ENCODE peak calls at places on chromosomes 12 and 14, in eight cellular contexts. Z is fibroblast of lung, P is MM.1S, H is GM12878, C is neural progenitor cell, D is K562, N is hepatocyte, Y is keratinocyte. E is an unnamed sample. For H4K20me1, the result is how much of the 10 kb centered on the place peaks cover.

GRCh38 chr14:101932668-101933067 is 31.7 kb upstream of the DYNC1H1 start:
- DNase-seq in Z (no peak), P (no peak), H (no peak), C (no peak), D (peak), N (peak), Y (no peak), E (no peak)

GRCh38 chr12:132833341-132833740 is 4.7 kb upstream of the GOLGA3 start:
- DNase-seq in Z (no peak), P (no peak), H (no peak), C (no peak), D (no peak), N (no peak), Y (no peak), E (no peak)

GRCh38 chr14:100375273-100375962 is 52.3 kb downstream of the SLC25A47 start:
- DNase-seq in Z (peak), P (no peak), H (peak), C (no peak), D (peak), N (peak), Y (no peak), E (peak)

GRCh38 chr14:22071001-22071400 is 397.4 kb upstream of the OR4E1 start:
- DNase-seq in Z (no peak), P (peak), H (peak), C (no peak), D (no peak), N (no peak), Y (no peak), E (no peak)

GRCh38 chr14:96117101-96117897 is 78.1 kb downstream of the C14orf132 start:
- DNase-seq in Z (peak), P (no peak), H (no peak), C (no peak), D (no peak), N (peak), Y (no peak), E (peak)

GRCh38 chr12:51056242-51056641 is 8.1 kb downstream of the LETMD1 start:
- DNase-seq in Z (peak), P (no peak), H (no peak), C (no peak), D (no peak), N (no peak), Y (no peak), E (no peak)

GRCh38 chr14:81449576-81449975 is 49.5 kb upstream of the STON2 start:
- DNase-seq in Z (no peak), P (no peak), H (no peak), C (no peak), D (no peak), N (no peak), Y (no peak), E (no peak)

GRCh38 chr12:113793250-113793649 is 172.9 kb downstream of the RBM19 start:
- DNase-seq in Z (no peak), P (no peak), H (no peak), C (no peak), D (peak), N (no peak), Y (no peak), E (no peak)

GRCh38 chr12:39912211-39912980 is 193.5 kb downstream of the SLC2A13 start:
- DNase-seq in Z (no peak), P (no peak), H (no peak), C (no peak), D (no peak), N (peak), Y (no peak), E (no peak)

GRCh38 chr12:85000766-85001165 is 35.3 kb downstream of the TSPAN19 start:
- DNase-seq in Z (no peak), P (no peak), H (no peak), C (no peak), D (no peak), N (no peak), Y (no peak), E (no peak)

GRCh38 chr12:58965568-58965967 is 45.3 kb upstream of the LRIG3 start:
- DNase-seq in Z (no peak), P (no peak), H (no peak), C (no peak), D (no peak), N (peak), Y (no peak), E (no peak)

GRCh38 chr12:76202621-76203020 is 118.1 kb upstream of the NAP1L1 start:
- DNase-seq in Z (no peak), P (no peak), H (no peak), C (no peak), D (no peak), N (no peak), Y (no peak), E (no peak)

GRCh38 chr12:113039911-113040425 is 16.6 kb upstream of the DTX1 start:
- DNase-seq in Z (no peak), P (no peak), H (no peak), C (no peak), D (no peak), N (no peak), Y (no peak), E (no peak)

GRCh38 chr12:74043343-74043742 is 494.3 kb upstream of the ATXN7L3B start:
- DNase-seq in Z (peak), P (no peak), H (no peak), C (no peak), D (no peak), N (peak), Y (peak), E (peak)

GRCh38 chr14:58491593-58491992 is 64.1 kb downstream of the KIAA0586 start:
- DNase-seq in Z (peak), P (no peak), H (no peak), C (no peak), D (no peak), N (no peak), Y (no peak), E (no peak)

GRCh38 chr12:49863946-49864816 is 21.3 kb upstream of the BCDIN3D start:
- DNase-seq in Z (no peak), P (no peak), H (no peak), C (no peak), D (no peak), N (no peak), Y (no peak), E (no peak)

GRCh38 chr12:50097952-50098351 is 5.9 kb upstream of the GPD1 start:
- DNase-seq in Z (no peak), P (no peak), H (no peak), C (no peak), D (no peak), N (no peak), Y (no peak), E (no peak)

GRCh38 chr14:103889313-103890051 is 38.8 kb upstream of the TDRD9 start:
- DNase-seq in Z (peak), P (no peak), H (no peak), C (no peak), D (peak), N (no peak), Y (no peak), E (no peak)

GRCh38 chr12:124388679-124389536 is 94.0 kb downstream of the RFLNA start:
- DNase-seq in Z (peak), P (peak), H (no peak), C (peak), D (no peak), N (peak), Y (no peak), E (peak)

GRCh38 chr12:124390442-124391116 is 95.7 kb downstream of the RFLNA start:
- DNase-seq in Z (peak), P (no peak), H (peak), C (no peak), D (no peak), N (no peak), Y (no peak), E (peak)

GRCh38 chr12:124391340-124392261 is 96.7 kb downstream of the RFLNA start:
- DNase-seq in Z (peak), P (peak), H (peak), C (no peak), D (peak), N (no peak), Y (no peak), E (peak)

GRCh38 chr12:124388038-124388676 is 93.3 kb downstream of the RFLNA start:
- DNase-seq in Z (no peak), P (no peak), H (no peak), C (no peak), D (no peak), N (no peak), Y (no peak), E (no peak)

GRCh38 chr12:124389537-124390441 is 94.9 kb downstream of the RFLNA start:
- DNase-seq in Z (no peak), P (no peak), H (no peak), C (peak), D (no peak), N (no peak), Y (no peak), E (no peak)
- H4K20me1 ChIP-seq in Z (under half), P (under half), H (under half), C (half or more), D (under half), N (under half), Y (under half), E (under half)

GRCh38 chr14:67335781-67336180 is 23.8 kb downstream of the ATP6V1D start:
- DNase-seq in Z (no peak), P (no peak), H (no peak), C (peak), D (peak), N (peak), Y (no peak), E (no peak)
- TF ChIP-seq CTCF in Z (peak), P (peak), H (peak), C (peak), D (peak), N (peak), Y (peak), E (peak)

DNA sequence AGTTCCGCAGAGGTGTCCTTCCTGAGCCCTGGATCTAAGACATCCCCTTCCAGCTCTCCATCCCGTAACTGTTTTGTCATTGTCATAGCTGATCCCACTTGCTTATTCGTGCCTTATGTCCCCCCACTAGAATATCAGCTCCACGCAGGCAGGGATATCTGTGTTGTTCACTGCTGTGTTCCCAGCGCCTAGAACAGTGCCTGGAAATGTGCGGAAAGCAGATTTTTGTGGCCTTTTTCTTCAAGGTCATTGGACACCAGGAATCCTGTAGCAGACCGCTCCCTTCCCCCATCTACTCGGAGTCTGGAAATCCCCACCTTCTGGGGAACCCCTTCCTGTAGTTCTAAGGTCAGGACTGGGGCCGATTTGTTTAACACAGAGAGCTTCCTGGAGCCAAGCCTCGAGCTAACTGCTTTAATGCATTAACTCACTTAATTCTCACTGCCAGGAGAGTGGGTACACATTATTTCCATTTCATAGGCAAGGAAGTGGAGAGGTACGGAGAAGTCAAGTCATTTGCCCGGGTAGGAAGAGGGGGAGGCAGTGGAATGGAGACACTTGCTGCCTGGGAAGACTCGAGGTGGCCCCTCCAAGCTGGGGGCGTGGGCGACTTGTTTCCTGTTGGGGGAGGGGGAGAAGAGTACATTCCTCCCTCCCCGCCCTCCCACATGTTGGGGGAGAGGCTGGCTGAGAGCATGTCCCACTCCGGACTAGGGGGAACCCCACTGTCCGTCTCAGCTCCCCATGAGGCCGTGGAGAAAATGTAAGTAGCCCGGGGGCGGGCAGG is 1.2 kb upstream of the SH2B3 start:
- DNase-seq in Z (peak), P (no peak), H (no peak), C (peak), D (peak), N (peak), Y (no peak), E (no peak)
- H3K4me3 ChIP-seq in Z (no peak), P (peak), H (peak), C (peak), D (peak), N (peak), Y (no peak), E (no peak)

DNA sequence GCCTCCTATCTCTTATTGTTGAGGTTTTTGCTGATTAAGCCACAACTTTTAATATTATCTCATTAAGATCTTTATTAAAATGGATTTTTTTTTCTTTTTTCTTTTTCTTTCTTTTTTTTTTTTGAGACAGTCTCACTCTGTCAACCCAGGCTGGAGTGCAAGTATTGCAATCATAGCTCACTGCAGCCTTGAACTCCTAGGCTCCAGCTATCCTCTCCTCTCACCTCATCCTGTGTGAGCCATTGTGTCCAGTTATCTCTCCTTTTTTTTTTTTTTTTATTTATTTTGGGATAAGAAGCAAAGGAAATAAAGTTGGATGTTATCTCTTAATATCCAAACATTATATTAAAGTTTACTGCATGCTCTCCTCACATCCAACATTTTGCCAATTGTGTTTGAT is 12.7 kb downstream of the VEZT start:
- DNase-seq in Z (no peak), P (no peak), H (no peak), C (no peak), D (no peak), N (no peak), Y (no peak), E (no peak)
- H4K20me1 ChIP-seq in Z (under half), P (under half), H (under half), C (half or more), D (under half), N (under half), Y (under half), E (under half)

E was measured in PC-9.